ENCODE peak calls at places on chromosome 9, in eight cellular contexts. One of them, this sample, is unnamed.

GRCh38 chr9:105858284-105858683 is 163.9 kb downstream of the TMEM38B start:
- DNase-seq in stomach: no peak
- DNase-seq in fibroblast of lung: no peak
- DNase-seq in bronchial epithelial cell: no peak
- DNase-seq in right atrium auricular region: no peak
- DNase-seq in left lung: no peak
- DNase-seq in thyroid gland: no peak
- DNase-seq in A673: no peak
- DNase-seq in this sample: no peak

GRCh38 chr9:89038354-89039091 is 47.3 kb downstream of the S1PR3 start:
- DNase-seq in right atrium auricular region: peak; percentile 77
- DNase-seq in bronchial epithelial cell: peak; percentile 64
- DNase-seq in fibroblast of lung: peak; percentile 98
- DNase-seq in thyroid gland: peak; percentile 21
- DNase-seq in stomach: no peak
- DNase-seq in left lung: no peak
- DNase-seq in A673: peak; percentile 8
- DNase-seq in this sample: peak; percentile 75

GRCh38 chr9:2964485-2964884 is 120.6 kb upstream of the PUM3 start:
- DNase-seq in fibroblast of lung: no peak
- DNase-seq in right atrium auricular region: no peak
- DNase-seq in stomach: no peak
- DNase-seq in A673: no peak
- DNase-seq in left lung: no peak
- DNase-seq in bronchial epithelial cell: no peak
- DNase-seq in thyroid gland: no peak
- DNase-seq in this sample: no peak

GRCh38 chr9:89822996-89823395 is 218.2 kb downstream of the GADD45G start:
- DNase-seq in thyroid gland: no peak
- DNase-seq in right atrium auricular region: peak; percentile 48
- DNase-seq in bronchial epithelial cell: no peak
- DNase-seq in fibroblast of lung: no peak
- DNase-seq in stomach: no peak
- DNase-seq in left lung: no peak
- DNase-seq in A673: no peak
- DNase-seq in this sample: no peak

GRCh38 chr9:93416530-93417235 is 34.8 kb upstream of the FAM120A start:
- DNase-seq in left lung: no peak
- DNase-seq in stomach: no peak
- DNase-seq in fibroblast of lung: no peak
- DNase-seq in thyroid gland: no peak
- DNase-seq in right atrium auricular region: no peak
- DNase-seq in bronchial epithelial cell: no peak
- DNase-seq in A673: no peak
- DNase-seq in this sample: no peak

GRCh38 chr9:112120471-112120925 is 54.6 kb downstream of the SUSD1 start:
- DNase-seq in right atrium auricular region: no peak
- DNase-seq in thyroid gland: no peak
- DNase-seq in A673: peak; percentile 53
- DNase-seq in stomach: no peak
- DNase-seq in bronchial epithelial cell: peak; percentile 68
- DNase-seq in fibroblast of lung: peak; percentile 63
- DNase-seq in left lung: no peak
- DNase-seq in this sample: no peak

GRCh38 chr9:7452378-7452777 is 347.2 kb downstream of the DMAC1 start:
- DNase-seq in right atrium auricular region: no peak
- DNase-seq in fibroblast of lung: peak; percentile 50
- DNase-seq in stomach: no peak
- DNase-seq in thyroid gland: no peak
- DNase-seq in left lung: no peak
- DNase-seq in A673: peak; percentile 54
- DNase-seq in bronchial epithelial cell: peak; percentile 91
- DNase-seq in this sample: peak; percentile 71

GRCh38 chr9:130936285-130937117 is 2.5 kb downstream of the FIBCD1 start:
- DNase-seq in bronchial epithelial cell: peak; percentile 31
- DNase-seq in fibroblast of lung: peak; percentile 76
- DNase-seq in thyroid gland: peak; percentile 16
- DNase-seq in A673: no peak
- DNase-seq in right atrium auricular region: no peak
- DNase-seq in stomach: no peak
- DNase-seq in left lung: no peak
- DNase-seq in this sample: peak; percentile 32

GRCh38 chr9:135906291-135907005 is 898 bp downstream of the CAMSAP1 start:
- DNase-seq in right atrium auricular region: no peak
- DNase-seq in bronchial epithelial cell: peak; percentile 58
- DNase-seq in left lung: no peak
- DNase-seq in A673: peak; percentile 43
- DNase-seq in stomach: no peak
- DNase-seq in thyroid gland: peak; percentile 18
- DNase-seq in fibroblast of lung: peak; percentile 54
- DNase-seq in this sample: no peak

GRCh38 chr9:105751761-105752160 is 57.4 kb downstream of the TMEM38B start:
- DNase-seq in right atrium auricular region: no peak
- DNase-seq in fibroblast of lung: no peak
- DNase-seq in bronchial epithelial cell: no peak
- DNase-seq in A673: no peak
- DNase-seq in thyroid gland: no peak
- DNase-seq in stomach: no peak
- DNase-seq in left lung: no peak
- DNase-seq in this sample: no peak

GRCh38 chr9:34983209-34983608 is 6.3 kb upstream of the DNAJB5 start:
- DNase-seq in thyroid gland: no peak
- DNase-seq in bronchial epithelial cell: no peak
- DNase-seq in fibroblast of lung: no peak
- DNase-seq in right atrium auricular region: no peak
- DNase-seq in left lung: no peak
- DNase-seq in stomach: no peak
- DNase-seq in A673: no peak
- DNase-seq in this sample: no peak

GRCh38 chr9:2526071-2526862 is 95.3 kb upstream of the VLDLR start:
- DNase-seq in right atrium auricular region: no peak
- DNase-seq in bronchial epithelial cell: no peak
- DNase-seq in left lung: no peak
- DNase-seq in A673: no peak
- DNase-seq in thyroid gland: no peak
- DNase-seq in fibroblast of lung: peak; percentile 15
- DNase-seq in stomach: no peak
- DNase-seq in this sample: no peak

GRCh38 chr9:93911136-93911745 is 43.9 kb downstream of the BARX1 start:
- DNase-seq in thyroid gland: no peak
- DNase-seq in stomach: no peak
- DNase-seq in right atrium auricular region: no peak
- DNase-seq in A673: no peak
- DNase-seq in left lung: no peak
- DNase-seq in bronchial epithelial cell: no peak
- DNase-seq in fibroblast of lung: no peak
- DNase-seq in this sample: no peak

GRCh38 chr9:106146886-106147285 is 452.5 kb downstream of the TMEM38B start:
- DNase-seq in bronchial epithelial cell: no peak
- DNase-seq in stomach: no peak
- DNase-seq in fibroblast of lung: no peak
- DNase-seq in left lung: no peak
- DNase-seq in thyroid gland: no peak
- DNase-seq in right atrium auricular region: no peak
- DNase-seq in A673: no peak
- DNase-seq in this sample: no peak

GRCh38 chr9:70947086-70947485 is 174.3 kb downstream of the TRPM3 start:
- DNase-seq in stomach: no peak
- DNase-seq in thyroid gland: no peak
- DNase-seq in right atrium auricular region: no peak
- DNase-seq in bronchial epithelial cell: peak; percentile 24
- DNase-seq in A673: no peak
- DNase-seq in left lung: no peak
- DNase-seq in fibroblast of lung: peak; percentile 55
- DNase-seq in this sample: no peak

GRCh38 chr9:78235296-78235770 is 542 bp upstream of the CEP78 start:
- DNase-seq in right atrium auricular region: no peak
- DNase-seq in left lung: no peak
- DNase-seq in A673: no peak
- DNase-seq in fibroblast of lung: peak; percentile 62
- DNase-seq in thyroid gland: peak; percentile 44
- DNase-seq in stomach: no peak
- DNase-seq in bronchial epithelial cell: peak; percentile 40
- DNase-seq in this sample: no peak

GRCh38 chr9:36993933-36994764 is 39.9 kb downstream of the PAX5 start:
- DNase-seq in thyroid gland: no peak
- DNase-seq in stomach: no peak
- DNase-seq in right atrium auricular region: no peak
- DNase-seq in A673: no peak
- DNase-seq in bronchial epithelial cell: no peak
- DNase-seq in fibroblast of lung: no peak
- DNase-seq in left lung: no peak
- DNase-seq in this sample: no peak

GRCh38 chr9:92224177-92224576 is 69.3 kb downstream of the IARS1 start:
- DNase-seq in A673: no peak
- DNase-seq in bronchial epithelial cell: no peak
- DNase-seq in right atrium auricular region: no peak
- DNase-seq in fibroblast of lung: no peak
- DNase-seq in stomach: no peak
- DNase-seq in thyroid gland: no peak
- DNase-seq in left lung: no peak
- DNase-seq in this sample: no peak

GRCh38 chr9:81776390-81776789 is 87.0 kb upstream of the TLE1 start:
- DNase-seq in bronchial epithelial cell: no peak
- DNase-seq in stomach: no peak
- DNase-seq in left lung: no peak
- DNase-seq in right atrium auricular region: no peak
- DNase-seq in fibroblast of lung: no peak
- DNase-seq in thyroid gland: no peak
- DNase-seq in A673: no peak
- DNase-seq in this sample: no peak

GRCh38 chr9:126470251-126470993 is 143.3 kb upstream of the LMX1B start:
- DNase-seq in thyroid gland: no peak
- DNase-seq in right atrium auricular region: no peak
- DNase-seq in left lung: no peak
- DNase-seq in bronchial epithelial cell: no peak
- DNase-seq in fibroblast of lung: no peak
- DNase-seq in A673: no peak
- DNase-seq in stomach: no peak
- DNase-seq in this sample: no peak
- H3K4me3 ChIP-seq in thyroid gland: no peak overlapping the region
- H3K4me3 ChIP-seq in right atrium auricular region: no peak overlapping the region
- H3K4me3 ChIP-seq in left lung: no peak overlapping the region
- H3K4me3 ChIP-seq in bronchial epithelial cell: no peak overlapping the region
- H3K4me3 ChIP-seq in fibroblast of lung: no peak overlapping the region
- H3K4me3 ChIP-seq in A673: no peak overlapping the region
- H3K4me3 ChIP-seq in stomach: no peak overlapping the region
- H3K4me3 ChIP-seq in this sample: no peak overlapping the region

DNA sequence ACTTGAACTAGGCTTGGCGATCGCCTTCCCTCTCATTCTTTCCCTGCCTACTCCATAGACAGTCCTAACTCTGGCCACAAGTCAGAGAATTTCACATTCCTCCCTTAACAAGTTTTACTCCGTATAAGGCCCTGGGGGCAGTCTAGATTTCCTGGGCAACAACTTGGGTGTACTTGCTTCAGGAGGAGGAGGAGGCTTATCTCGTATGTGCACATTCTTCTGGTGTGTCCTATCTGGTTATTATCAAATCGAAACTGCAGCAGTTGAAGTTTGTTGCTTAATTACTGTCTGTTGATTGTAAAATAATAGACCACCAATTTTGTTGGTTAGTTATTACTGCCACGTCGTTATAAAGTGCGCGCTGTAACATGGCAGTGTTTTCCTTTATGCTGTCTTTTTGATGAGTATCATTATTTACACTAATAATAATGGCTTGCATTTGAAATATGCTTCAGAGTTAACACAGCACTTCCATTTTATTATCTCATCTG is 42.0 kb downstream of the PIP5K1B start:
- DNase-seq in stomach: no peak
- DNase-seq in left lung: no peak
- DNase-seq in A673: no peak
- DNase-seq in bronchial epithelial cell: peak; percentile 12
- DNase-seq in right atrium auricular region: no peak
- DNase-seq in fibroblast of lung: no peak
- DNase-seq in thyroid gland: no peak
- DNase-seq in this sample: no peak
- H3K4me3 ChIP-seq in stomach: no peak overlapping the region
- H3K4me3 ChIP-seq in left lung: no peak overlapping the region
- H3K4me3 ChIP-seq in A673: no peak overlapping the region
- H3K4me3 ChIP-seq in bronchial epithelial cell: no peak overlapping the region
- H3K4me3 ChIP-seq in right atrium auricular region: no peak overlapping the region
- H3K4me3 ChIP-seq in fibroblast of lung: no peak overlapping the region
- H3K4me3 ChIP-seq in thyroid gland: no peak overlapping the region
- H3K4me3 ChIP-seq in this sample: no peak overlapping the region

GRCh38 chr9:17394868-17395488 is 183.9 kb upstream of the SH3GL2 start:
- DNase-seq in bronchial epithelial cell: no peak
- DNase-seq in right atrium auricular region: no peak
- DNase-seq in fibroblast of lung: no peak
- DNase-seq in left lung: no peak
- DNase-seq in stomach: no peak
- DNase-seq in A673: no peak
- DNase-seq in thyroid gland: no peak
- DNase-seq in this sample: no peak
- H3K4me3 ChIP-seq in bronchial epithelial cell: no peak overlapping the region
- H3K4me3 ChIP-seq in right atrium auricular region: no peak overlapping the region
- H3K4me3 ChIP-seq in fibroblast of lung: no peak overlapping the region
- H3K4me3 ChIP-seq in left lung: no peak overlapping the region
- H3K4me3 ChIP-seq in stomach: no peak overlapping the region
- H3K4me3 ChIP-seq in A673: no peak overlapping the region
- H3K4me3 ChIP-seq in thyroid gland: no peak overlapping the region
- H3K4me3 ChIP-seq in this sample: no peak overlapping the region

GRCh38 chr9:68780377-68780707 is 75.3 kb downstream of the PIP5K1B start:
- DNase-seq in right atrium auricular region: no peak
- DNase-seq in stomach: no peak
- DNase-seq in bronchial epithelial cell: no peak
- DNase-seq in A673: no peak
- DNase-seq in thyroid gland: no peak
- DNase-seq in left lung: no peak
- DNase-seq in fibroblast of lung: no peak
- DNase-seq in this sample: no peak

GRCh38 chr9:68782546-68782945 is 77.5 kb downstream of the PIP5K1B start:
- DNase-seq in A673: no peak
- DNase-seq in stomach: no peak
- DNase-seq in thyroid gland: no peak
- DNase-seq in bronchial epithelial cell: no peak
- DNase-seq in fibroblast of lung: no peak
- DNase-seq in right atrium auricular region: no peak
- DNase-seq in left lung: no peak
- DNase-seq in this sample: no peak

GRCh38 chr9:68780735-68781134 is 75.7 kb downstream of the PIP5K1B start:
- DNase-seq in stomach: no peak
- DNase-seq in A673: no peak
- DNase-seq in thyroid gland: no peak
- DNase-seq in fibroblast of lung: peak; percentile 11
- DNase-seq in right atrium auricular region: no peak
- DNase-seq in bronchial epithelial cell: no peak
- DNase-seq in left lung: no peak
- DNase-seq in this sample: no peak

GRCh38 chr9:68779558-68780376 is 74.7 kb downstream of the PIP5K1B start:
- DNase-seq in right atrium auricular region: peak; percentile 94
- DNase-seq in stomach: peak; percentile 96
- DNase-seq in thyroid gland: peak; percentile 94
- DNase-seq in fibroblast of lung: peak; percentile 91
- DNase-seq in left lung: peak; percentile 95
- DNase-seq in bronchial epithelial cell: peak; percentile 81
- DNase-seq in A673: peak; percentile 96
- DNase-seq in this sample: peak; percentile 46

DNA sequence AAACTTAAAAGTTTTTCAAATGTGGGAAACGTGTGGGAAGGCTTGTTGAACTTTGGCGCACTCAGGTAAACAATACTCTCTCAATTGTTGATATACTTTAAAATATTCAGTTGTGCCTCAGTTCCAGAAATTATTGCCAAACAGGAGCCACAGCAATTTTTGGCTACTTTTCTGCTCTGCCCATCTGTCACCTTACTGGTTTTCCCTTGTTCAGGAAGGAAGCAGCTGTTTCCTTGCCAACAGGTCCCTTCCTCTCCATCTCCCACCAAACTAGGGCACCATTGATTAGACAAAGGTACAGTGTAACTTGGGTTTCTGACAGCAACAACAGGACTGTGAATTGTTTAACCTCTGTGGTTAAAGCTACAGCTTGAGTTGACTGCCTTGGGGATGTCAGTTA is 76.8 kb downstream of the PIP5K1B start:
- DNase-seq in A673: no peak
- DNase-seq in left lung: no peak
- DNase-seq in bronchial epithelial cell: no peak
- DNase-seq in fibroblast of lung: no peak
- DNase-seq in right atrium auricular region: no peak
- DNase-seq in stomach: no peak
- DNase-seq in thyroid gland: no peak
- DNase-seq in this sample: no peak
- H3K4me3 ChIP-seq in A673: no peak overlapping the region
- H3K4me3 ChIP-seq in left lung: no peak overlapping the region
- H3K4me3 ChIP-seq in bronchial epithelial cell: no peak overlapping the region
- H3K4me3 ChIP-seq in fibroblast of lung: peak overlapping the region; percentile 12
- H3K4me3 ChIP-seq in right atrium auricular region: no peak overlapping the region
- H3K4me3 ChIP-seq in stomach: no peak overlapping the region
- H3K4me3 ChIP-seq in thyroid gland: no peak overlapping the region
- H3K4me3 ChIP-seq in this sample: no peak overlapping the region